ENCODE peak calls at places on chromosome 19, in five cellular contexts. One of them, this sample, is unnamed.

GRCh38 chr19:54893406-54893805 is 12.5 kb upstream of the NCR1 start:
- DNase-seq in AG04450: no peak
- DNase-seq in uterus: no peak
- DNase-seq in natural killer cell: no peak
- DNase-seq in brain microvascular endothelial cell: no peak
- DNase-seq in this sample: no peak

GRCh38 chr19:46637224-46637623 is 1.2 kb upstream of the GNG8 start:
- DNase-seq in AG04450: no peak
- DNase-seq in natural killer cell: no peak
- DNase-seq in uterus: no peak
- DNase-seq in brain microvascular endothelial cell: no peak
- DNase-seq in this sample: no peak

GRCh38 chr19:12938536-12939291 is at the start of gene CALR:
- DNase-seq in natural killer cell: no peak
- DNase-seq in brain microvascular endothelial cell: no peak
- DNase-seq in AG04450: no peak
- DNase-seq in uterus: no peak
- DNase-seq in this sample: peak; percentile 44

GRCh38 chr19:48961051-48961649 is 4.0 kb upstream of the FTL start:
- DNase-seq in AG04450: no peak
- DNase-seq in brain microvascular endothelial cell: no peak
- DNase-seq in natural killer cell: no peak
- DNase-seq in uterus: no peak
- DNase-seq in this sample: no peak

GRCh38 chr19:2615782-2616181 is 86.7 kb downstream of the GNG7 start:
- DNase-seq in AG04450: no peak
- DNase-seq in brain microvascular endothelial cell: no peak
- DNase-seq in uterus: no peak
- DNase-seq in natural killer cell: no peak
- DNase-seq in this sample: no peak

GRCh38 chr19:7492142-7493055 is 3.6 kb upstream of the PEX11G start:
- DNase-seq in AG04450: no peak
- DNase-seq in uterus: no peak
- DNase-seq in natural killer cell: no peak
- DNase-seq in brain microvascular endothelial cell: no peak
- DNase-seq in this sample: peak; percentile 77

GRCh38 chr19:16069813-16070365 is 6.4 kb upstream of the TPM4 start:
- DNase-seq in natural killer cell: no peak
- DNase-seq in AG04450: no peak
- DNase-seq in brain microvascular endothelial cell: no peak
- DNase-seq in uterus: no peak
- DNase-seq in this sample: no peak

GRCh38 chr19:19451429-19452240 is 46.2 kb downstream of the GATAD2A start:
- DNase-seq in brain microvascular endothelial cell: no peak
- DNase-seq in natural killer cell: no peak
- DNase-seq in AG04450: no peak
- DNase-seq in uterus: no peak
- DNase-seq in this sample: peak; percentile 17

GRCh38 chr19:45123440-45123850 is 30.5 kb downstream of the PPP1R37 start:
- DNase-seq in brain microvascular endothelial cell: no peak
- DNase-seq in natural killer cell: no peak
- DNase-seq in uterus: no peak
- DNase-seq in AG04450: no peak
- DNase-seq in this sample: no peak

DNA sequence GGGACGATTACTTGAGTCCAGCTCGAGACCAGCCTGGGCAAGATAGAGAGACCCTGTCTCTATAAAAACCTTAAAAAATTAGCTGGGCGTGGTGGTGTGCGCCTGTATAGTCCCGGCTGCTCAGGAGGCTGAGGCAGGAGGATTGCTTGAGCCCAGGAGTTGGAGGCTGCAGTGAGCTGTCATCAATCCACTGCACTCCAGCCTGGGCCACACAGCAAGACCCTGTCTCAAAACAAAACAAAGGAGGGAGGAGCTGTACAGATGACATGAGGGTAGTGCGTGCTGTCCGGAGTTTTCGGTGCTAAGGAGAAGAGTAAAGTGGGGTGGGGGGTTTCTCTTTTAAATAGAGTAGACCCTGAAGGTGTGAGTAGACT is 22.6 kb downstream of the HDGFL2 start:
- DNase-seq in brain microvascular endothelial cell: no peak
- DNase-seq in uterus: no peak
- DNase-seq in AG04450: no peak
- DNase-seq in natural killer cell: no peak
- DNase-seq in this sample: no peak
- TF ChIP-seq CTCF in brain microvascular endothelial cell: no peak
- TF ChIP-seq CTCF in uterus: no peak
- TF ChIP-seq CTCF in AG04450: no peak
- TF ChIP-seq CTCF in natural killer cell: no peak
- TF ChIP-seq CTCF in this sample: no peak

GRCh38 chr19:37077615-37077928 is 661 bp upstream of the ZNF420 start:
- DNase-seq in brain microvascular endothelial cell: no peak
- DNase-seq in uterus: no peak
- DNase-seq in AG04450: no peak
- DNase-seq in natural killer cell: no peak
- DNase-seq in this sample: no peak

GRCh38 chr19:37079238-37079637 is 1.0 kb downstream of the ZNF420 start:
- DNase-seq in uterus: no peak
- DNase-seq in brain microvascular endothelial cell: no peak
- DNase-seq in natural killer cell: no peak
- DNase-seq in AG04450: no peak
- DNase-seq in this sample: no peak

GRCh38 chr19:37074819-37075362 is 3.3 kb upstream of the ZNF420 start:
- DNase-seq in uterus: no peak
- DNase-seq in natural killer cell: no peak
- DNase-seq in brain microvascular endothelial cell: no peak
- DNase-seq in AG04450: no peak
- DNase-seq in this sample: no peak

GRCh38 chr19:37078717-37079032 is 442 bp downstream of the ZNF420 start:
- DNase-seq in AG04450: no peak
- DNase-seq in uterus: no peak
- DNase-seq in brain microvascular endothelial cell: no peak
- DNase-seq in natural killer cell: no peak
- DNase-seq in this sample: no peak

GRCh38 chr19:37077929-37078716 is at the start of gene ZNF420:
- DNase-seq in natural killer cell: peak; percentile 82
- DNase-seq in uterus: peak; percentile 95
- DNase-seq in brain microvascular endothelial cell: peak; percentile 94
- DNase-seq in AG04450: peak; percentile 90
- DNase-seq in this sample: peak; percentile 94
- TF ChIP-seq CTCF in natural killer cell: no peak
- TF ChIP-seq CTCF in uterus: peak; percentile 9
- TF ChIP-seq CTCF in brain microvascular endothelial cell: no peak
- TF ChIP-seq CTCF in AG04450: no peak
- TF ChIP-seq CTCF in this sample: no peak

GRCh38 chr19:38130399-38130798 is 93.6 kb downstream of the DPF1 start:
- DNase-seq in natural killer cell: no peak
- DNase-seq in uterus: no peak
- DNase-seq in AG04450: no peak
- DNase-seq in brain microvascular endothelial cell: no peak
- DNase-seq in this sample: no peak

GRCh38 chr19:38132781-38133180 is 91.2 kb downstream of the DPF1 start:
- DNase-seq in brain microvascular endothelial cell: no peak
- DNase-seq in AG04450: no peak
- DNase-seq in uterus: no peak
- DNase-seq in natural killer cell: no peak
- DNase-seq in this sample: no peak

GRCh38 chr19:38135150-38135998 is 88.6 kb downstream of the DPF1 start:
- DNase-seq in brain microvascular endothelial cell: no peak
- DNase-seq in AG04450: no peak
- DNase-seq in natural killer cell: no peak
- DNase-seq in uterus: no peak
- DNase-seq in this sample: no peak

GRCh38 chr19:38139122-38139521 is 84.9 kb downstream of the DPF1 start:
- DNase-seq in uterus: no peak
- DNase-seq in AG04450: no peak
- DNase-seq in natural killer cell: no peak
- DNase-seq in brain microvascular endothelial cell: no peak
- DNase-seq in this sample: no peak

GRCh38 chr19:38134538-38135149 is 89.4 kb downstream of the DPF1 start:
- DNase-seq in AG04450: no peak
- DNase-seq in brain microvascular endothelial cell: peak; percentile 32
- DNase-seq in uterus: no peak
- DNase-seq in natural killer cell: no peak
- DNase-seq in this sample: peak; percentile 30
- TF ChIP-seq CTCF in AG04450: peak; percentile 67
- TF ChIP-seq CTCF in brain microvascular endothelial cell: peak; percentile 79
- TF ChIP-seq CTCF in uterus: no peak
- TF ChIP-seq CTCF in natural killer cell: peak; percentile 19
- TF ChIP-seq CTCF in this sample: peak; percentile 66

GRCh38 chr19:14053500-14053899 is 8.4 kb downstream of the PALM3 start:
- DNase-seq in natural killer cell: no peak
- DNase-seq in AG04450: no peak
- DNase-seq in brain microvascular endothelial cell: no peak
- DNase-seq in uterus: no peak
- DNase-seq in this sample: no peak
- TF ChIP-seq CTCF in natural killer cell: no peak
- TF ChIP-seq CTCF in AG04450: no peak
- TF ChIP-seq CTCF in brain microvascular endothelial cell: no peak
- TF ChIP-seq CTCF in uterus: no peak
- TF ChIP-seq CTCF in this sample: no peak

GRCh38 chr19:40134866-40135265 is 44.1 kb upstream of the ZNF780A start:
- DNase-seq in brain microvascular endothelial cell: no peak
- DNase-seq in AG04450: no peak
- DNase-seq in uterus: no peak
- DNase-seq in natural killer cell: no peak
- DNase-seq in this sample: no peak

GRCh38 chr19:40141546-40141945 is 49.7 kb upstream of the MAP3K10 start:
- DNase-seq in AG04450: no peak
- DNase-seq in brain microvascular endothelial cell: no peak
- DNase-seq in natural killer cell: no peak
- DNase-seq in uterus: no peak
- DNase-seq in this sample: no peak

GRCh38 chr19:40133491-40133890 is 42.7 kb upstream of the ZNF780A start:
- DNase-seq in uterus: no peak
- DNase-seq in brain microvascular endothelial cell: no peak
- DNase-seq in natural killer cell: no peak
- DNase-seq in AG04450: no peak
- DNase-seq in this sample: no peak

GRCh38 chr19:40139533-40140287 is 49.0 kb upstream of the ZNF780A start:
- DNase-seq in AG04450: peak; percentile 15
- DNase-seq in natural killer cell: no peak
- DNase-seq in uterus: no peak
- DNase-seq in brain microvascular endothelial cell: peak; percentile 18
- DNase-seq in this sample: peak; percentile 59

DNA sequence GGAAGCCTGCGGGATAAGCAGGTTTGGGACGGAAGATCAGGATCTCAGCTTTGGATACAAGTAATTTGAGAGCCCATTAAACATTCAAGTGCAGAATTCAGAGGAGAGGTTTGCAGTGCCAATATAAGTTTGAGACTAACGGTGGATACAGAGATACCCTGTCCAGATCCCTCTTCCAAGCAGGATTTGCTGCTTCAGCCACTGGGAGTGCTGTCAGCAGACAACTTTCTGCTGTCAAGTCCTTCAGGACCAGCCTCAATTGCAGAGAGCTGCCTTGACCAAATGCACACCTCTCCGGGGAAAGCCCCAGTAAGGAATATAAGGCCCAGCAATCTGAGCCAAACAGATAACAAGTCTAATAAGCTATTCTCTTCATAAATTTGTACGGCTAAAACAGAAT is 46.1 kb upstream of the ZNF780A start:
- DNase-seq in brain microvascular endothelial cell: no peak
- DNase-seq in natural killer cell: no peak
- DNase-seq in AG04450: no peak
- DNase-seq in uterus: no peak
- DNase-seq in this sample: no peak
- TF ChIP-seq CTCF in brain microvascular endothelial cell: peak; percentile 37
- TF ChIP-seq CTCF in natural killer cell: no peak
- TF ChIP-seq CTCF in AG04450: peak; percentile 21
- TF ChIP-seq CTCF in uterus: no peak
- TF ChIP-seq CTCF in this sample: peak; percentile 8

DNA sequence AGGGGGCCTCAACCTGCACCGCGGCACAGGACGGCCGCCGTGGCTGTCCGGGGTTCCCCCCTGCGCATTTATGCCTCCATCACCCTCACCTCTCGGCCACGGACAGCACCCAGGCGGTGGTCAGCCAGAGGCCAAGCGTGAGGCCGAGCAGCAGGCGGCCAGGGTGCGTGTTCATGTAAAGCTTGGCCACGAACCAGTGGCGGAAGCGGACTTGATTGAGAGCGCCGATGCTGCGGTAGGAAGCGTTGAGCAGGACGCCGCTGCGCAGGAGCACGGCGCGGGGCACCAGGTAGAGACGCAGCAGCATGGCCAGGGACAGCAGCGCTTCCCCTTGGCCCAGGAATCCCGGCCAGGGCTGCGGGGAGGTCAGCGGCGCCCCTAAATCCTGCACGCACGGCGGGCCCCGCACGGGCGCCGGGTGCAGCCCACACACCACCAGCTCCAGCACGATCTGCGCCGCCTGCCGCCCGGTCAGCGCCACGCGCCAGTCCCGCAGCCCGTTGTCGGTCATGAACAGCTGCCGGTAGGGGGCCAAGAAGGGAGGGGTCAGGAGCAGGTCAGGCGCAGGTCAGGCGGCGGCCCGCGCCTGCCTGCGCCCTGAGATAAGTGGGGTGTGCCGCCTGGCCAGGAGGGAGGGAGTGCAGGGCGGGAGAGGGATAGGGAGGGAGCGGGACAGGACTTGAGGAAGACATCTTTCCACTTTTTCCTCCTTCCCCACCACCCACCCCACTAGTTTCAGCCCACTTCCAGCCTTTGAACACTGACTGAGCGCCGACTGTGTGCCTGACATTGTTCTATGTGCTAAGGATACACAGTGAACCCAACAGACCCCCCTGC is 6.5 kb downstream of the KCNN4 start:
- DNase-seq in uterus: peak; percentile 61
- DNase-seq in natural killer cell: no peak
- DNase-seq in AG04450: no peak
- DNase-seq in brain microvascular endothelial cell: peak; percentile 61
- DNase-seq in this sample: peak; percentile 66
- TF ChIP-seq CTCF in uterus: peak; percentile 28
- TF ChIP-seq CTCF in natural killer cell: no peak
- TF ChIP-seq CTCF in AG04450: peak; percentile 50
- TF ChIP-seq CTCF in brain microvascular endothelial cell: peak; percentile 74
- TF ChIP-seq CTCF in this sample: peak; percentile 62

This sample was measured in AG10803.